ENCODE peak calls at places on chromosomes 7 and 10, in four cellular contexts. One of them, this sample, is unnamed.

GRCh38 chr10:74377476-74377875 is 226.5 kb downstream of the ADK start:
- DNase-seq in IMR-90: no peak
- DNase-seq in brain microvascular endothelial cell: no peak
- DNase-seq in neural progenitor cell: no peak
- DNase-seq in this sample: no peak

GRCh38 chr10:66827353-66827752 is 98.5 kb upstream of the LRRTM3 start:
- DNase-seq in IMR-90: peak; percentile 74
- DNase-seq in brain microvascular endothelial cell: peak; percentile 64
- DNase-seq in neural progenitor cell: no peak
- DNase-seq in this sample: no peak

GRCh38 chr7:2510909-2511768 is 8.4 kb upstream of the LFNG start:
- DNase-seq in IMR-90: no peak
- DNase-seq in brain microvascular endothelial cell: no peak
- DNase-seq in neural progenitor cell: peak; percentile 47
- DNase-seq in this sample: peak; percentile 51

GRCh38 chr7:108454674-108455523 is 1.3 kb downstream of the NRCAM start:
- DNase-seq in IMR-90: no peak
- DNase-seq in brain microvascular endothelial cell: no peak
- DNase-seq in neural progenitor cell: peak; percentile 70
- DNase-seq in this sample: no peak

GRCh38 chr7:1914321-1914720 is 244.2 kb downstream of the ELFN1 start:
- DNase-seq in IMR-90: no peak
- DNase-seq in brain microvascular endothelial cell: no peak
- DNase-seq in neural progenitor cell: no peak
- DNase-seq in this sample: peak; percentile 86

GRCh38 chr10:132921086-132921485 is 21.3 kb downstream of the CFAP46 start:
- DNase-seq in IMR-90: no peak
- DNase-seq in brain microvascular endothelial cell: no peak
- DNase-seq in neural progenitor cell: no peak
- DNase-seq in this sample: no peak

GRCh38 chr10:74888947-74889661 is 62.7 kb downstream of the KAT6B start:
- DNase-seq in IMR-90: no peak
- DNase-seq in brain microvascular endothelial cell: no peak
- DNase-seq in neural progenitor cell: peak; percentile 39
- DNase-seq in this sample: no peak

GRCh38 chr10:47027108-47027811 is 116.0 kb downstream of the PTPN20 start:
- DNase-seq in IMR-90: no peak
- DNase-seq in brain microvascular endothelial cell: no peak
- DNase-seq in neural progenitor cell: no peak
- DNase-seq in this sample: peak; percentile 11

GRCh38 chr10:124596914-124597676 is 135.5 kb downstream of the LHPP start:
- DNase-seq in IMR-90: no peak
- DNase-seq in brain microvascular endothelial cell: no peak
- DNase-seq in neural progenitor cell: no peak
- DNase-seq in this sample: no peak

GRCh38 chr10:51034769-51035168 is 39.5 kb upstream of the PRKG1 start:
- DNase-seq in IMR-90: no peak
- DNase-seq in brain microvascular endothelial cell: no peak
- DNase-seq in neural progenitor cell: no peak
- DNase-seq in this sample: no peak

GRCh38 chr10:97534746-97535367 is 36.1 kb downstream of the UBTD1 start:
- DNase-seq in IMR-90: no peak
- DNase-seq in brain microvascular endothelial cell: no peak
- DNase-seq in neural progenitor cell: peak; percentile 62
- DNase-seq in this sample: peak; percentile 75
- TF ChIP-seq CTCF in IMR-90: peak; percentile 51
- TF ChIP-seq CTCF in brain microvascular endothelial cell: peak; percentile 83
- TF ChIP-seq CTCF in neural progenitor cell: peak; percentile 70
- TF ChIP-seq CTCF in this sample: peak; percentile 40

GRCh38 chr7:8133188-8133848 is 128.6 kb downstream of the ICA1 start:
- DNase-seq in IMR-90: no peak
- DNase-seq in brain microvascular endothelial cell: no peak
- DNase-seq in neural progenitor cell: no peak
- DNase-seq in this sample: no peak
- H3K27ac ChIP-seq in IMR-90: no peak overlapping the region
- H3K27ac ChIP-seq in brain microvascular endothelial cell: no peak overlapping the region
- H3K27ac ChIP-seq in neural progenitor cell: no peak overlapping the region
- H3K27ac ChIP-seq in this sample: no peak overlapping the region

GRCh38 chr7:29565186-29565540 is 1.5 kb downstream of the PRR15 start:
- DNase-seq in IMR-90: peak; percentile 1
- DNase-seq in brain microvascular endothelial cell: no peak
- DNase-seq in neural progenitor cell: no peak
- DNase-seq in this sample: no peak

GRCh38 chr7:29564455-29565185 is 985 bp downstream of the PRR15 start:
- DNase-seq in IMR-90: peak; percentile 2
- DNase-seq in brain microvascular endothelial cell: peak; percentile 31
- DNase-seq in neural progenitor cell: peak; percentile 70
- DNase-seq in this sample: peak; percentile 53

GRCh38 chr7:29565982-29566746 is 2.5 kb downstream of the PRR15 start:
- DNase-seq in IMR-90: no peak
- DNase-seq in brain microvascular endothelial cell: no peak
- DNase-seq in neural progenitor cell: no peak
- DNase-seq in this sample: peak; percentile 51

GRCh38 chr7:29567174-29567573 is 3.5 kb downstream of the PRR15 start:
- DNase-seq in IMR-90: no peak
- DNase-seq in brain microvascular endothelial cell: no peak
- DNase-seq in neural progenitor cell: no peak
- DNase-seq in this sample: no peak

GRCh38 chr7:29565634-29565981 is 2.0 kb downstream of the PRR15 start:
- DNase-seq in IMR-90: no peak
- DNase-seq in brain microvascular endothelial cell: no peak
- DNase-seq in neural progenitor cell: no peak
- DNase-seq in this sample: no peak
- H3K4me3 ChIP-seq in IMR-90: no peak overlapping the region
- H3K4me3 ChIP-seq in brain microvascular endothelial cell: peak overlapping the region; percentile 61
- H3K4me3 ChIP-seq in neural progenitor cell: no peak overlapping the region
- H3K4me3 ChIP-seq in this sample: peak overlapping the region; percentile 71

GRCh38 chr10:80535671-80536360 is 1.9 kb upstream of the SH2D4B start:
- DNase-seq in IMR-90: no peak
- DNase-seq in brain microvascular endothelial cell: no peak
- DNase-seq in neural progenitor cell: peak; percentile 41
- DNase-seq in this sample: peak; percentile 87
- TF ChIP-seq CTCF in IMR-90: no peak
- TF ChIP-seq CTCF in brain microvascular endothelial cell: peak; percentile 57
- TF ChIP-seq CTCF in neural progenitor cell: peak; percentile 42
- TF ChIP-seq CTCF in this sample: peak; percentile 45

GRCh38 chr10:110508806-110509544 is 11.3 kb downstream of the DUSP5 start:
- DNase-seq in IMR-90: no peak
- DNase-seq in brain microvascular endothelial cell: no peak
- DNase-seq in neural progenitor cell: no peak
- DNase-seq in this sample: no peak
- H3K27ac ChIP-seq in IMR-90: no peak overlapping the region
- H3K27ac ChIP-seq in brain microvascular endothelial cell: no peak overlapping the region
- H3K27ac ChIP-seq in neural progenitor cell: no peak overlapping the region
- H3K27ac ChIP-seq in this sample: no peak overlapping the region

DNA sequence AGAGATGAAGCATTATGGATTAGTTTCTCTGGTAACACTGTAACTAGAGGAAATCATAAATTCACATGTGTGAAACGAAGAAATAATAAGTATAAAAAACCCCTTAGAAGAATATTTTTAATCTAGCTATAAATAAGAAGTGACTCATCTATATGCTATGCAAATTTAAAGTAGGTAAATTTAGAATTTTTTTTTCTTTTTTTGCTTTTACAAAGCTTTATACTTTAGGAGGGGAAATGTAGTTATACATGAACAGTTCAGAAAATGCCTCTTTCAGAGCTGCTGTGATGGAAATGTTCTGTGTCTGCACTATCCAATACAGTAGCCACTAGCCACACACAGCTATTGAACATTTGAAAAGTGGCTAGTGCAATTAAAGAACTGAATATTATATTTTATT is 87.3 kb downstream of the REEP3 start:
- DNase-seq in IMR-90: no peak
- DNase-seq in brain microvascular endothelial cell: no peak
- DNase-seq in neural progenitor cell: no peak
- DNase-seq in this sample: no peak
- H3K4me3 ChIP-seq in IMR-90: no peak overlapping the region
- H3K4me3 ChIP-seq in brain microvascular endothelial cell: no peak overlapping the region
- H3K4me3 ChIP-seq in neural progenitor cell: no peak overlapping the region
- H3K4me3 ChIP-seq in this sample: no peak overlapping the region

DNA sequence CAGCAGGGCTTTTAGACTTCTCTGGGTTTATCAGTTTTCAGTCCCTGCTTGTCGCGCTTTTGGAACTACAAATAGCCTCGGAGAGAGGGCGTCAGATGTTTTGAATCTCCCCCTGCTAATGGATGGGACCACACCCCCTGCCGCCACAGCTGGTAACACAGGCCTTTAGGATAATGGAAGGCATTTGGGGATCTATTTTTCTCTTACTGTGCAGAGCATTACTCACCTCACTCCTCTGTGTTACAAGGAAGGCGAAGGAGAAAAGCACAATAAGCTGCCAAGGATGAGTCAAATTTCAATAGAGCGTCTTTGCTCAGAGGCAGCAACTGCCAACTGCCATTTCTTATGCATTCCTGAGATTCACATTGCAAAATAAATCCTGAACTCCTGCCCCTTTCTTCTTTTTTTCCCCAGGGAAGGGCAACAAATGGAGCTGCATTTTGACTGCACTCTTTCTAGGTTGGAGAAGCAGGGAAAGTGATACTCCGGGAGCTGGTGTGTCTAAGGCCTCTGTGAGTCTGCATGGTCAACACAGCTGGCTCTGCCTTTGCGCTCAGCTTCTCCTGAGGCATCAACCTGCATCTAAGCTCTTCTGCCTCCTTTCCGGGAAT is 31.5 kb upstream of the SMNDC1 start:
- DNase-seq in IMR-90: peak; percentile 98
- DNase-seq in brain microvascular endothelial cell: peak; percentile 90
- DNase-seq in neural progenitor cell: peak; percentile 78
- DNase-seq in this sample: no peak
- TF ChIP-seq CTCF in IMR-90: peak; percentile 17
- TF ChIP-seq CTCF in brain microvascular endothelial cell: peak; percentile 44
- TF ChIP-seq CTCF in neural progenitor cell: peak; percentile 28
- TF ChIP-seq CTCF in this sample: no peak

GRCh38 chr7:100369105-100369504 is 4.2 kb upstream of the PILRA start:
- DNase-seq in IMR-90: no peak
- DNase-seq in brain microvascular endothelial cell: no peak
- DNase-seq in neural progenitor cell: no peak
- DNase-seq in this sample: peak; percentile 52

GRCh38 chr7:100371561-100372171 is 1.6 kb upstream of the PILRA start:
- DNase-seq in IMR-90: no peak
- DNase-seq in brain microvascular endothelial cell: no peak
- DNase-seq in neural progenitor cell: no peak
- DNase-seq in this sample: no peak

GRCh38 chr7:100372256-100372655 is 1.0 kb upstream of the PILRA start:
- DNase-seq in IMR-90: peak; percentile 69
- DNase-seq in brain microvascular endothelial cell: peak; percentile 12
- DNase-seq in neural progenitor cell: no peak
- DNase-seq in this sample: peak; percentile 56

GRCh38 chr7:100370746-100371145 is 2.5 kb upstream of the PILRA start:
- DNase-seq in IMR-90: no peak
- DNase-seq in brain microvascular endothelial cell: no peak
- DNase-seq in neural progenitor cell: no peak
- DNase-seq in this sample: no peak

DNA sequence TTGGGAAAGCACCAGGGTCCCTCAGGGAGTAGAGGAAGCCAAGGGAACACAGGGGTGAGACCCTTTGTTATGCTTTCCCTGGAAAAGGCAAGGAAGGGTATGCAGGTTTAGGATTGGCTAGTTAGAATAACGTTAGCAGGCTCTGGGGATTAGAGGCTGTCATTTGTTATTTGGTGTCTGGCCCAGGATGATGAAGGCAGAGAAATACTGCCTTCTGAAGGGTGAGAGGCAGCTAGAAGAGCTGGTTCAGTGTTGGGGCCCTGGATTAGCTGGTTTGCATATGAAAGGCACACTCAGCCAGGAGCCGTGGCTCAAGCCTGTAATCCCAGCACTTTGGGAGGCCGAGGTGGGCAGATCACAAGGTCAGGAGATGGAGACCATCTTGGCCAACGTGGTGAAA is 3.0 kb upstream of the PILRA start:
- DNase-seq in IMR-90: no peak
- DNase-seq in brain microvascular endothelial cell: no peak
- DNase-seq in neural progenitor cell: peak; percentile 72
- DNase-seq in this sample: peak; percentile 15
- H3K27ac ChIP-seq in IMR-90: no peak overlapping the region
- H3K27ac ChIP-seq in brain microvascular endothelial cell: no peak overlapping the region
- H3K27ac ChIP-seq in neural progenitor cell: peak overlapping the region; percentile 80
- H3K27ac ChIP-seq in this sample: no peak overlapping the region

This sample was measured in psoas muscle.